ENCODE peak calls at places on chromosomes 12 and 14, in ten cellular contexts. V, Y, H, O, S, P, Z, X, K and F are unnamed samples.

GRCh38 chr12:1840981-1841425 is 20.6 kb downstream of the LRTM2 start:
- DNase-seq in V (no peak), Y (no peak), H (no peak), O (no peak), S (no peak), P (no peak), Z (no peak), X (peak), K (no peak), F (no peak)

GRCh38 chr12:51970904-51971646 is 19.6 kb downstream of the ACVR1B start:
- DNase-seq in V (no peak), Y (no peak), H (no peak), O (peak), S (no peak), P (peak), Z (peak), X (no peak), K (peak), F (peak)

GRCh38 chr12:116303929-116304328 is 26.4 kb upstream of the MED13L start:
- DNase-seq in V (no peak), Y (no peak), H (no peak), O (no peak), S (no peak), P (no peak), Z (no peak), X (no peak), K (no peak), F (no peak)

GRCh38 chr14:99568567-99569560 is 35.1 kb downstream of the CCDC85C start:
- DNase-seq in V (no peak), Y (no peak), H (peak), O (peak), S (peak), P (no peak), Z (no peak), X (no peak), K (no peak), F (no peak)

GRCh38 chr12:122865268-122866231 is 30.3 kb downstream of the HIP1R start:
- DNase-seq in V (peak), Y (no peak), H (peak), O (peak), S (peak), P (no peak), Z (no peak), X (peak), K (no peak), F (peak)

GRCh38 chr12:104643921-104644669 is 187.3 kb downstream of the CHST11 start:
- DNase-seq in V (no peak), Y (no peak), H (no peak), O (no peak), S (peak), P (peak), Z (no peak), X (no peak), K (peak), F (peak)

GRCh38 chr12:6084261-6084968 is 40.1 kb downstream of the VWF start:
- DNase-seq in V (peak), Y (no peak), H (no peak), O (peak), S (no peak), P (peak), Z (peak), X (no peak), K (no peak), F (no peak)

GRCh38 chr12:1691123-1692007 is 495 bp downstream of the ADIPOR2 start:
- DNase-seq in V (no peak), Y (no peak), H (no peak), O (peak), S (peak), P (peak), Z (peak), X (peak), K (no peak), F (peak)

GRCh38 chr12:15933751-15934150 is 22.6 kb downstream of the DERA start:
- DNase-seq in V (no peak), Y (no peak), H (no peak), O (no peak), S (no peak), P (no peak), Z (no peak), X (no peak), K (no peak), F (no peak)

GRCh38 chr12:87982208-87982607 is 47.0 kb downstream of the C12orf50 start:
- DNase-seq in V (no peak), Y (no peak), H (no peak), O (no peak), S (no peak), P (no peak), Z (no peak), X (no peak), K (no peak), F (no peak)

GRCh38 chr14:85414142-85414541 is 115.8 kb upstream of the FLRT2 start:
- DNase-seq in V (no peak), Y (no peak), H (no peak), O (no peak), S (no peak), P (no peak), Z (no peak), X (no peak), K (no peak), F (no peak)

GRCh38 chr12:119649202-119649808 is 18.6 kb upstream of the PRKAB1 start:
- DNase-seq in V (no peak), Y (no peak), H (no peak), O (peak), S (no peak), P (no peak), Z (peak), X (no peak), K (no peak), F (peak)

GRCh38 chr14:99768381-99768780 is 24.8 kb upstream of the EML1 start:
- DNase-seq in V (no peak), Y (no peak), H (no peak), O (no peak), S (no peak), P (no peak), Z (peak), X (no peak), K (no peak), F (no peak)

GRCh38 chr12:122072031-122072970 is 6.3 kb upstream of the MLXIP start:
- DNase-seq in V (no peak), Y (peak), H (peak), O (peak), S (peak), P (no peak), Z (peak), X (no peak), K (no peak), F (no peak)

GRCh38 chr14:92352158-92352985 is 29.4 kb downstream of the SLC24A4 start:
- DNase-seq in V (peak), Y (no peak), H (no peak), O (peak), S (no peak), P (no peak), Z (peak), X (no peak), K (no peak), F (peak)

DNA sequence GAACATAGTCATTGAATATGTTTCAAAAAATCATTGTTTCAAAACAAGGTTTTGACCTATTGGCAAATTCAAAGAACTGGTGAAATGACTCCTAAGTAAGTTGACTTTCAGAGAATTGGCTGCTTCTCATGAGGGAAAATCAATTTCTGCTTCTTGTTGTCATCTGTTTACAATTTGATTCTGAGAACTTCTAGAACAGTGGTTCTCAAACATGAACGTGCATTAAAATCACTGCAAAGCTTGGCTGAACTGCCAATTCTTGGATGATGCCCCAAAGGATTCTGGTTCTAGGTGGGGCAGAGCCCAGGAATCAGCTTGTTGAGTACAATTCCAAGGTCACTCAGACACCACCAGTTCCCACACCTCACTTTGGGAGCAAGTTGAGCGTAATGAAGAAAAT is 83.9 kb downstream of the ZFP36L1 start:
- DNase-seq in V (no peak), Y (no peak), H (no peak), O (no peak), S (no peak), P (no peak), Z (no peak), X (no peak), K (no peak), F (no peak)
- H3K27ac ChIP-seq in V (no peak), Y (no peak), H (no peak), O (no peak), S (no peak), P (no peak), Z (no peak), X (no peak), K (no peak), F (no peak)

GRCh38 chr12:65926119-65927004 is 102.1 kb downstream of the HMGA2 start:
- DNase-seq in V (no peak), Y (no peak), H (no peak), O (no peak), S (no peak), P (no peak), Z (peak), X (no peak), K (no peak), F (no peak)
- H3K4me3 ChIP-seq in V (no peak), Y (no peak), H (no peak), O (no peak), S (no peak), P (peak), Z (no peak), X (no peak), K (no peak), F (no peak)

DNA sequence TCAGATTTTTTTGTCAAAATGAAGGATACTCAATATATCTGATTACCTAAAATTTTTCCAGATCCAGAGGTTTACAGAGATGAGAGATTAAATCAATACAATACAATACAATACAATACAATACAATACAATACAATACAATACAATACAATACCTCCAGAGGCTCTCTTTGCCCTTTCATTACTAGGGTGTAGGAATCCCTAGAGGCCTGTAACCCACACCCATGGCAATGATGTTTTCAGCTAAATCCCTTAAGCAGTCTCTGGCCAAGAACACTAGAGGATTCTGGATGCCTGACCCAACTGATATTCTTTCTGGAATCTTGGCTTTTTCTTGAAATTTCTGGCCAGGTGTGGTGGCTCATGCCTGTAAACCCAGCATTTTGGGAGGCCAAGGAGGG is 23.7 kb upstream of the AEBP2 start:
- DNase-seq in V (no peak), Y (no peak), H (no peak), O (no peak), S (no peak), P (no peak), Z (no peak), X (no peak), K (no peak), F (no peak)
- H3K27ac ChIP-seq in V (no peak), Y (no peak), H (no peak), O (no peak), S (no peak), P (no peak), Z (no peak), X (no peak), K (no peak), F (no peak)

DNA sequence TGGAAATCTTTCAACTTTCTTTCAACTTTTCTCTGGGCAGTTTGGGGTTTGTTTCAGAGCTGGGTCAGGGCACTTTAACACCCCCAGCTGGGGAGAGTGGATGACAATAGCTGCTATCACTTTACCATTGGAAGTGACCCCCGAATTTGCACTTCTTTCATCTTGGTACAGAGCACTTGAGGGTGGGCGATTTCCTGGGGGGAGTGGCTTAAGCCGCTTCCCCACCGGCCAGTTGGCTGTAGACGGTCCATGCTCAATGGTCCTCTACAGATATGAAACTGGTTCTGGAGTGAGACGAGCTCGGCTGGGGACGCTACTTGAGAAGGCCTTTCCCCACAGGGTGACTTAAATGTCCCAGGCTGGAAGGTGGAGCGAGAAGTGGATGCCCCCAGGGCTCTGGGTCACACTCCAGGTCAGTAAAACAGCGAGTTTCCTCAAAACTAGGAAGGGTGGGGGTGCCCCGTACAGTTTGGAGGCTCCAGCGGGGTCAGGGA is at the start of gene VRTN:
- DNase-seq in V (no peak), Y (no peak), H (no peak), O (no peak), S (no peak), P (no peak), Z (no peak), X (no peak), K (no peak), F (no peak)
- H3K4me3 ChIP-seq in V (no peak), Y (no peak), H (no peak), O (no peak), S (no peak), P (no peak), Z (peak), X (no peak), K (no peak), F (no peak)

DNA sequence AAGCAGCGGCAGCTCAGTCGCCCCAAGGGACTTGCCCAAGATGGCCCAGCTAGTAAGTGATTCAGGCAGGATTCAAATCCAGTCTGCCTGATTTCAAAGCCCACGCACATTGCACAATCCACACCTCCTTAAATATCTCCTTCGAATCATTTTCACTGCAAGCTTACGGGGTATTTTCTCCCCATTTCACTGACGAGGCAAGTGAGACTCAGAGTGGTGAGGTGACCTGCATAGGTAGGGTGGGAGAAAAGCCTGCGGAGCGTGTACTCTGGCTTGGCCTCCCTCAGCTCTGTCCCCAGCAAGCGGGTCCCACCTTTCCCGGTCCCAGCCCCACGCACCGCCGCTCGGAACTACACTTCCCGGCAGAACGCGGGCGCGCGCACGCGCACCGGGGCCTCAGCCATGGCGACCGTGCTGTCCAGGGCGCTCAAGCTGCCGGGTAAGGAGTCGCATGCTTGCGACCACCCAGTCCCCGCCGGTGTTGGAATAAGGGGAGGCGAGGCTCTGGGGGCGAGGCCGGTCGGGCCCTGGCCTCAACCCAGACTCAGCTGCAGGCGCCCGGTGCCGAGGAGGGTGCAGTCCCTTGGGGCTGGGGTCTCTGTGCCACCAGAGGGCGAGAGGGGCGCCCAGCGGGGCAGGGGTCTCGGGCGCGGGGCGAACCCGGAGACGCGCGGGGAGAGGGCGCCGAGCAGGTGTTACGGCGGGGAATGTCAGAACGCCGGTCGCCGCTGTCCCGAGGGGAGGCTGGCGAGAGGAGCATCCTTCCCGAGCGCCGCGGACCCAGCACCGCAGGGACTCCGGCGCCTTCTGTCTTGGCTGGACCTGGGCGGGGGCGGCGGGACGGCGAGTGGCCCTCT is at the start of gene FAM234B:
- DNase-seq in V (peak), Y (peak), H (peak), O (peak), S (peak), P (peak), Z (peak), X (peak), K (no peak), F (peak)
- H3K27ac ChIP-seq in V (peak), Y (peak), H (peak), O (no peak), S (peak), P (peak), Z (no peak), X (peak), K (no peak), F (no peak)

GRCh38 chr14:74468513-74468912 is 24.6 kb downstream of the NPC2 start:
- DNase-seq in V (no peak), Y (no peak), H (no peak), O (no peak), S (no peak), P (no peak), Z (no peak), X (no peak), K (no peak), F (no peak)

GRCh38 chr14:74465335-74465734 is 27.8 kb downstream of the NPC2 start:
- DNase-seq in V (no peak), Y (no peak), H (no peak), O (no peak), S (no peak), P (no peak), Z (no peak), X (no peak), K (no peak), F (no peak)

GRCh38 chr14:74463697-74464096 is 29.4 kb downstream of the NPC2 start:
- DNase-seq in V (no peak), Y (no peak), H (no peak), O (no peak), S (no peak), P (no peak), Z (no peak), X (no peak), K (no peak), F (no peak)

GRCh38 chr14:74462993-74463392 is 30.1 kb downstream of the NPC2 start:
- DNase-seq in V (no peak), Y (no peak), H (no peak), O (no peak), S (no peak), P (no peak), Z (no peak), X (no peak), K (no peak), F (no peak)

DNA sequence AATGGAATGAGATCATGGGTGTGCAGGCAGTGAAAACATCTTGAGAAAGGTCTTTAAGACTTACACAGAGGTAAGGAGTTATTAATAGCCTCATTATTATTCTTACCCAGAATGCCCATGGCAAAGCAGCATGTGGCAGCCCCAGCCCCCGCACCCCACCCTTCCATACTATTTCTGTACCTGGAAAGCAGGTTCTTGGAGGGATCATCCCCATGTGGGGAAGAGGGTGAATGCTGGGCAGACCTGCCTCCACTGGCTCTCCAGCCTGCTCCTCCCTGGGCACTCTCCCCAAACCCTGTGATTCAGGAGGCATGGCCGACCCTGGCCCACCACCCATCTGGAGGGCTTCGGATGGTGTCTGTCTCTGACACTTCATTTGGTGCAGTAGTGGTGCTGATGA is 28.3 kb downstream of the NPC2 start:
- DNase-seq in V (no peak), Y (no peak), H (no peak), O (no peak), S (no peak), P (no peak), Z (no peak), X (no peak), K (no peak), F (no peak)
- H3K4me3 ChIP-seq in V (no peak), Y (no peak), H (no peak), O (no peak), S (no peak), P (no peak), Z (no peak), X (no peak), K (no peak), F (no peak)

DNA sequence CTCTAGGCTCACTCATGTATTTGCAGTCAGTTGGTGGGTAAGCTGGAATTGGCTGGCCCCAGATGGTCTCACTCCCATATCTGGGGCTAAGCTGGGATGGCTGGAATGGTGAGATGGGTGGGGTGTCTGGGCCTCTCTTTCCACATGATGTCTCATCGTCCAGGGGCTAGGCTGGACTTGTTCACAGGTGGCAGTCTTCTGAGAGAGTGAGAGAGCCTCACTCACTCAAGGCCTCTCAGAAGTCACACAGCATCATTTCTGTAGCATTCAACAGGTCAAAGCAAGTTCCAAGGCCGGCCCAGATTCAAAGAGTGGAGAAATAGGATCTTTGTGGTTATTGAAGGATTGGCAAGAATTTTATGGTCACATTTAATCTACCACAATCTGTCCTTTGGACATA is 102.7 kb downstream of the UNC79 start:
- DNase-seq in V (no peak), Y (no peak), H (no peak), O (no peak), S (no peak), P (no peak), Z (no peak), X (no peak), K (no peak), F (no peak)
- H3K27ac ChIP-seq in V (no peak), Y (no peak), H (no peak), O (no peak), S (no peak), P (no peak), Z (no peak), X (no peak), K (peak), F (no peak)